ENCODE peak calls at places on chromosomes 11 and 22, in four cellular contexts. M is lung microvascular endothelial cell; P is stimulated activated CD4-positive, alpha-beta T cell treated with anti-CD3 and anti-CD28 coated beads, TNF-alpha, amount 100 ng/mL, for 48 hours; F is HTR-8/SVneo. U is an unnamed sample.

GRCh38 chr11:33827206-33827605 is 52.9 kb upstream of the FBXO3 start:
- DNase-seq in M (no peak), P (no peak), F (no peak), U (no peak)

GRCh38 chr11:17383466-17383865 is 5.0 kb downstream of the KCNJ11 start:
- DNase-seq in M (peak; percentile 52), P (no peak), F (no peak), U (peak; percentile 13)

GRCh38 chr11:58654908-58655296 is 32.4 kb downstream of the CNTF start:
- DNase-seq in M (no peak), P (no peak), F (no peak), U (no peak)

GRCh38 chr11:12200359-12201015 is 90.1 kb downstream of the MICAL2 start:
- DNase-seq in M (peak; percentile 82), P (no peak), F (peak; percentile 73), U (peak; percentile 77)

GRCh38 chr11:116782728-116783127 is 5.1 kb downstream of the ZPR1 start:
- DNase-seq in M (peak; percentile 50), P (no peak), F (no peak), U (peak; percentile 38)

GRCh38 chr11:28257761-28258160 is 149.6 kb downstream of the METTL15 start:
- DNase-seq in M (no peak), P (no peak), F (no peak), U (peak; percentile 17)

GRCh38 chr11:122788781-122789535 is 49.3 kb upstream of the CRTAM start:
- DNase-seq in M (no peak), P (no peak), F (no peak), U (no peak)

GRCh38 chr11:8301622-8302021 is 37.9 kb upstream of the LMO1 start:
- DNase-seq in M (no peak), P (no peak), F (no peak), U (no peak)

GRCh38 chr22:46537221-46537945 is at the start of gene CELSR1:
- DNase-seq in M (no peak), P (no peak), F (peak; percentile 59), U (peak; percentile 13)

GRCh38 chr11:12377106-12377823 is at the start of gene PARVA:
- DNase-seq in M (peak; percentile 80), P (no peak), F (peak; percentile 40), U (peak; percentile 82)

GRCh38 chr11:125766251-125766650 is 12.4 kb downstream of the PATE2 start:
- DNase-seq in M (no peak), P (no peak), F (no peak), U (no peak)